ENCODE peak calls at places on chromosomes 4 and X, in eight cellular contexts. N is transverse colon; X is keratinocyte; Y is CD8-positive, alpha-beta memory T cell; J is fibroblast of lung; O is A549; L is pancreas; T is heart right ventricle. V is an unnamed sample. For H3K4me1, the result is how much of the 10 kb centered on the place peaks cover.

GRCh38 chr4:75654905-75655304 is 18.3 kb downstream of the G3BP2 start:
- DNase-seq in T (no peak), J (peak), X (no peak), Y (no peak), N (no peak), L (no peak), O (no peak), V (no peak)

GRCh38 chr4:102826890-102827673 is at the start of gene UBE2D3:
- DNase-seq in N (peak), O (peak), J (peak), X (no peak), T (peak), L (peak), Y (peak), V (peak)

GRCh38 chr4:14513471-14513870 is 488.8 kb upstream of the CPEB2 start:
- DNase-seq in L (no peak), X (no peak), Y (no peak), N (no peak), T (no peak), J (peak), O (no peak), V (no peak)

GRCh38 chr4:22672944-22673343 is 19.8 kb upstream of the GBA3 start:
- DNase-seq in L (no peak), T (no peak), N (no peak), X (no peak), O (no peak), J (no peak), Y (no peak), V (no peak)

GRCh38 chrX:54193085-54193484 is 10.0 kb upstream of the FAM120C start:
- DNase-seq in J (no peak), O (no peak), N (no peak), L (no peak), T (no peak), X (no peak), Y (no peak), V (no peak)

GRCh38 chrX:63250253-63250868 is 100.8 kb downstream of the SPIN4 start:
- DNase-seq in O (peak), X (peak), Y (no peak), L (no peak), T (no peak), N (peak), J (peak), V (no peak)

GRCh38 chr4:115562506-115562905 is 449.1 kb upstream of the NDST4 start:
- DNase-seq in O (no peak), J (no peak), X (no peak), T (no peak), L (no peak), N (no peak), Y (no peak), V (no peak)

GRCh38 chrX:153441296-153441695 is 4.6 kb downstream of the TREX2 start:
- DNase-seq in Y (no peak), X (no peak), T (no peak), J (no peak), N (no peak), O (no peak), L (no peak), V (no peak)

GRCh38 chrX:67500617-67501016 is 43.2 kb upstream of the AR start:
- DNase-seq in J (no peak), T (no peak), O (no peak), N (no peak), X (no peak), Y (no peak), L (no peak), V (no peak)

GRCh38 chr4:83358410-83358809 is 23.8 kb upstream of the HPSE start:
- DNase-seq in N (no peak), X (peak), Y (no peak), O (peak), J (peak), L (no peak), T (no peak), V (no peak)

GRCh38 chr4:38531126-38531737 is 132.8 kb upstream of the KLF3 start:
- DNase-seq in O (no peak), Y (no peak), N (no peak), X (no peak), J (peak), L (no peak), T (no peak), V (no peak)

GRCh38 chr4:54840992-54841768 is 183.4 kb downstream of the KIT start:
- DNase-seq in O (peak), Y (no peak), J (no peak), T (no peak), X (no peak), L (no peak), N (peak), V (no peak)

GRCh38 chrX:7446815-7447214 is 298.9 kb upstream of the PUDP start:
- DNase-seq in X (peak), Y (no peak), J (no peak), O (no peak), N (no peak), L (no peak), T (no peak), V (peak)

GRCh38 chrX:104280609-104281008 is 25.9 kb upstream of the ESX1 start:
- DNase-seq in O (no peak), J (no peak), T (no peak), N (no peak), Y (no peak), L (no peak), X (no peak), V (no peak)

GRCh38 chr4:145524535-145524934 is 42.9 kb downstream of the SMAD1 start:
- DNase-seq in J (no peak), Y (no peak), N (no peak), O (no peak), T (no peak), X (no peak), L (no peak), V (no peak)

DNA sequence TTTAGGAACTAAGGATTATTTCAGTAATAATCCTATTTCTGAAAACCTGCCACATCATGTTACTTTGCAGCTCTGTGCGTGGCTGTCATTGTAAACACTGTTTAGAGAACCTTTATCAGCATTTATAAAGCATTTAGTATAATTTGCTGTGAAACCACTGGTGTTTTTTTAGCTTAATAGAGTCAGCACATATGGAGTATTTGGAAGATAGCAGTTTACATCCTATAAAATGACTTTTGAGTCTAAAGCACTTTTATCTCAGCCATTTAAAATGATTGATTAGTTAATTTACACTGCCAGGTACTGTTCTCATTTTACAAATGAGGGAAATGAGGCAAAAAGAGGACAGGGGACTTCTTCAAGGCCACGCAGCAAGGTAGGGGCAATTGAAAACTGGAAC is 181.7 kb downstream of the FRMPD4 start:
- DNase-seq in L (no peak), X (no peak), N (no peak), O (no peak), Y (no peak), T (no peak), J (no peak), V (no peak)
- H3K27ac ChIP-seq in L (no peak), X (no peak), N (no peak), O (no peak), Y (no peak), T (no peak), J (no peak), V (no peak)

DNA sequence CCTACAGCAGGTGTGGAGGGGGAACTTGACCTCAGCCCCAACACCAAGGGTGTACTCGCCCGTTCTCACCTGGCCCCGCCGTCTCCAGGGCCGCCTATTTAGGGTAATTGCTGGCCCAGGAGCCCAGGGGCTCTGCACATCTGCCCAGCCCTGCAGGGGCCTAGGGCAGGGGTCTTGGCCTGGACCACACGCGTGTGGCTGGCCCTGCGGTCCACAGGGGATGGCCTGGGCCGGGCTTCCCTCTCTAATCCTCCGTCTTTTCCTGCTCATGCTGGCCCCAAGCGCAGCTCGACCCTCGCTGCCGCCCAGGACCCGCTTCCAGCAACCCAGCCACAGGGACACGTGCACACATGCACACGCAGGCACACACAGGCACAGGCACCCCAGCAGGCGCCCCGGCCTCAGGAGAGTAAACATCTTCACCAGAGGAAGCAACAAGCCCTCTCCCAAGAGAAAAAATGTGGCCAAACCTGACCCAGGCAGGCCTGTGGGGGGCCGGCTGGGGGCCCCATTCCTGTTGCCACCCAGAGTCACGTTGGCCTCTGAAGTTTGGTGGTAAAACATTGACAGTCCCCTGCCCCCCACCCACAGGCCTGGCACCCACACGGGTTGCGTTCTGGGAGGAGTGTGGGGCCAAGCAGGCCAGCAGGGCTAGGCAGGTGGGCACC is 24.6 kb upstream of the FGFR3 start:
- DNase-seq in O (no peak), X (no peak), J (no peak), N (no peak), L (no peak), Y (no peak), T (no peak), V (no peak)
- H3K4me1 ChIP-seq in O (under half), X (under half), J (under half), N (under half), L (under half), Y (under half), T (under half), V (under half)

GRCh38 chrX:110226931-110227330 is 91.0 kb downstream of the AMMECR1 start:
- DNase-seq in N (no peak), X (no peak), T (no peak), L (no peak), Y (no peak), O (no peak), J (peak), V (no peak)
- H3K27ac ChIP-seq in N (no peak), X (peak), T (no peak), L (no peak), Y (no peak), O (no peak), J (no peak), V (no peak)

DNA sequence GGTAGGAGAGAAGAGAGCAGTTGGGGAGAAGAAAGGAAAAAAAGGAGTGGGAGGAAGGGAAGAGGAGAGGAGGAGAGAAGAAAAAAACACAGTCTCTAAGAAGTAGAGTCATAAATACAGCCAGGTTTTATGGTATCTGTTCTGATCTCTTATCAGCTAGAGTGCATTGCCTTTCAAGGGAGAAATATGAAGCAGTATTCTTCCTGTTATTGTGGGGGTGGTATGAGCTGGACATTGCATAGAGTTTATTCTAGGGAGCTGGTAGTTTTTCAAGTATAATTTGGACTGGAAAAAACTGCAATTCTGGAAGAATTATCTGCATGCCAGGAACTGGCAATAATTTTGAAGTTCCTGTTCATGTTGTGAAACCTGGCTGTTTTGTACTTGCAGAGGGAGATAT is 54.9 kb upstream of the TAB3 start:
- DNase-seq in Y (no peak), T (no peak), X (no peak), J (peak), N (no peak), O (no peak), L (no peak), V (no peak)
- H3K4me1 ChIP-seq in Y (under half), T (under half), X (under half), J (under half), N (under half), O (under half), L (under half), V (under half)

V was measured in RWPE2.